ENCODE peak calls at places on chromosomes 7 and 10, in eight cellular contexts. N is IMR-90, T is psoas muscle, L is upper lobe of right lung, M is OCI-LY7, F is heart left ventricle, Z is pancreas, U is lung. D is an unnamed sample.

GRCh38 chr7:100192951-100193350 is 15.2 kb downstream of the STAG3 start:
- DNase-seq in N (no peak), T (no peak), L (no peak), M (peak; percentile 71), F (no peak), Z (no peak), U (no peak), D (no peak)

GRCh38 chr7:3495530-3495929 is 194.5 kb downstream of the SDK1 start:
- DNase-seq in N (no peak), T (no peak), L (no peak), M (no peak), F (no peak), Z (no peak), U (no peak), D (no peak)

GRCh38 chr10:99834410-99834809 is 52.0 kb downstream of the ABCC2 start:
- DNase-seq in N (peak; percentile 89), T (no peak), L (no peak), M (no peak), F (no peak), Z (no peak), U (no peak), D (no peak)

GRCh38 chr10:80664071-80664680 is 126.5 kb downstream of the SH2D4B start:
- DNase-seq in N (peak; percentile 33), T (peak; percentile 61), L (peak; percentile 86), M (peak; percentile 40), F (peak; percentile 70), Z (peak; percentile 84), U (peak; percentile 84), D (peak; percentile 91)

GRCh38 chr10:69576334-69577011 is 3.3 kb upstream of the NEUROG3 start:
- DNase-seq in N (no peak), T (no peak), L (no peak), M (no peak), F (no peak), Z (no peak), U (no peak), D (no peak)

GRCh38 chr7:31687024-31687423 is at the start of gene PPP1R17:
- DNase-seq in N (no peak), T (no peak), L (no peak), M (no peak), F (peak; percentile 13), Z (no peak), U (no peak), D (no peak)

GRCh38 chr7:36315309-36315948 is 74.2 kb upstream of the ANLN start:
- DNase-seq in N (no peak), T (no peak), L (no peak), M (peak; percentile 13), F (no peak), Z (no peak), U (no peak), D (no peak)

GRCh38 chr10:124611738-124612137 is 132.4 kb downstream of the FAM53B start:
- DNase-seq in N (no peak), T (no peak), L (no peak), M (no peak), F (no peak), Z (no peak), U (no peak), D (no peak)

GRCh38 chr10:20916976-20917375 is 19.9 kb upstream of the NEBL start:
- DNase-seq in N (no peak), T (no peak), L (no peak), M (no peak), F (no peak), Z (no peak), U (no peak), D (no peak)

GRCh38 chr7:14507617-14508016 is 394.9 kb downstream of the DGKB start:
- DNase-seq in N (no peak), T (no peak), L (no peak), M (no peak), F (peak; percentile 16), Z (peak; percentile 51), U (no peak), D (no peak)

GRCh38 chr10:108465871-108466641 is 1301.5 kb upstream of the SORCS1 start:
- DNase-seq in N (no peak), T (peak; percentile 37), L (peak; percentile 73), M (no peak), F (peak; percentile 5), Z (peak; percentile 54), U (peak; percentile 29), D (peak; percentile 50)

GRCh38 chr10:77867124-77867715 is 59.3 kb downstream of the DLG5 start:
- DNase-seq in N (no peak), T (no peak), L (no peak), M (no peak), F (no peak), Z (no peak), U (no peak), D (no peak)

GRCh38 chr10:43076876-43077420 is at the start of gene RET:
- DNase-seq in N (no peak), T (peak; percentile 63), L (no peak), M (no peak), F (no peak), Z (no peak), U (no peak), D (peak; percentile 56)

GRCh38 chr10:9038146-9038714 is 983.7 kb downstream of the GATA3 start:
- DNase-seq in N (no peak), T (no peak), L (no peak), M (no peak), F (no peak), Z (no peak), U (no peak), D (no peak)

GRCh38 chr10:69639291-69640195 is 9.5 kb downstream of the FAM241B start:
- DNase-seq in N (peak; percentile 56), T (peak; percentile 41), L (peak; percentile 54), M (peak; percentile 69), F (peak; percentile 46), Z (peak; percentile 58), U (peak; percentile 65), D (peak; percentile 82)

GRCh38 chr7:50650057-50650664 is 85.0 kb upstream of the DDC start:
- DNase-seq in N (no peak), T (no peak), L (peak; percentile 45), M (no peak), F (no peak), Z (no peak), U (no peak), D (no peak)

GRCh38 chr10:132030898-132031463 is 34.8 kb upstream of the JAKMIP3 start:
- DNase-seq in N (no peak), T (no peak), L (peak; percentile 13), M (no peak), F (no peak), Z (no peak), U (no peak), D (no peak)

GRCh38 chr7:24290004-24290641 is 6.1 kb downstream of the NPY start:
- DNase-seq in N (peak; percentile 18), T (no peak), L (peak; percentile 64), M (peak; percentile 90), F (no peak), Z (no peak), U (no peak), D (peak; percentile 37)

GRCh38 chr10:32140403-32140802 is 84.2 kb upstream of the KIF5B start:
- DNase-seq in N (no peak), T (no peak), L (no peak), M (no peak), F (no peak), Z (no peak), U (no peak), D (no peak)

GRCh38 chr7:158782638-158783490 is 46.4 kb downstream of the ESYT2 start:
- DNase-seq in N (peak; percentile 12), T (peak; percentile 57), L (no peak), M (no peak), F (peak; percentile 83), Z (no peak), U (peak; percentile 45), D (peak; percentile 30)

GRCh38 chr10:60139798-60140566 is 233.6 kb upstream of the CCDC6 start:
- DNase-seq in N (peak; percentile 72), T (no peak), L (no peak), M (no peak), F (no peak), Z (no peak), U (no peak), D (no peak)

GRCh38 chr7:55423277-55423711 is 58.2 kb downstream of the LANCL2 start:
- DNase-seq in N (peak; percentile 58), T (no peak), L (no peak), M (no peak), F (no peak), Z (no peak), U (no peak), D (no peak)

GRCh38 chr10:52951819-52952218 is 179.2 kb upstream of the MBL2 start:
- DNase-seq in N (peak; percentile 57), T (no peak), L (no peak), M (peak; percentile 69), F (peak; percentile 17), Z (peak; percentile 44), U (peak; percentile 39), D (peak; percentile 87)

GRCh38 chr10:92569071-92569470 is 4.8 kb downstream of the IDE start:
- DNase-seq in N (peak; percentile 34), T (no peak), L (no peak), M (no peak), F (no peak), Z (no peak), U (no peak), D (no peak)
- H3K4me3 ChIP-seq in N (no peak overlapping the region), T (no peak overlapping the region), L (no peak overlapping the region), M (no peak overlapping the region), F (no peak overlapping the region), Z (no peak overlapping the region), U (no peak overlapping the region), D (no peak overlapping the region)

DNA sequence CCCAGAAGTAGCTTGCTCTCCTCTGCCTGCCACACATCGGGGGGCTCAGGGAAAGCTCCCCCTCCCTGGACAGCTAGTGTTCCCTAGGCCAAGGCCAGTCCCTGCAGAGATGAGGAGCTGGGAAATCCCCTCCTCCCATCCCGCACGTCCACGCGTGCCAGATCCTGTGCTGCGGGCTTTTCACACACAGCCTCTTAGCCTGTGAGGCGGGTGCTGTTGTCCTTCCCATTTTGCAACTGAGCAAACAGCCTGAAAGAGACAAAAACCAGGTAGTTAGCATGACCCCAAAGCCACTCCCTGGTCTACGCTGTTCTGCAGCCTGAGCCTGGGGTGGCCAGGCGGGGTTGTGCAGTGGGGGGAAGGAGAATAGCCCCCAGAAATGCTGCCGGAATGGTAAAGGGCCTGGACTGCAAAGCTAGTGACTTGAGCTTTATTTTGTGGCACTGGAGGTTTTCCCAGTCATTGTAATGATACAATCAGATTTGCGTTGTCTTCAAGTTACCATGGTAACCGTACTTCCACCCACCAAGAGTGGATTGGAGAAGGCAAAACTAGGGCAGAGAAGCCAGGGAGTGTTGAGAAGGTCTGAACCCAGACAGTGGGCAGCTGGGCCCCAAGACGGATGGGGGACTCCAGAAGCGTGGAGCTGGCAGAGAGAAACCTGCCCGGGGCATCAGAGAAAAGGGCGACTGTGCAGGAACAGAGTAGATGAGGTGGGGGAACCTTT is 98.6 kb upstream of the KCTD7 start:
- DNase-seq in N (no peak), T (no peak), L (no peak), M (no peak), F (no peak), Z (no peak), U (no peak), D (no peak)
- TF ChIP-seq CTCF in N (no peak), T (no peak), L (no peak), M (no peak), F (no peak), Z (no peak), U (no peak), D (no peak)

GRCh38 chr10:7486533-7486932 is 75.7 kb upstream of the SFMBT2 start:
- DNase-seq in N (no peak), T (no peak), L (no peak), M (no peak), F (no peak), Z (no peak), U (no peak), D (no peak)
- H3K4me1 ChIP-seq in N (no peaks in the 10 kb centered on the region), T (peaks cover 11% of the 10 kb centered on the region), L (peaks cover 18% of the 10 kb centered on the region), M (peaks cover 87% of the 10 kb centered on the region), F (peaks cover 12% of the 10 kb centered on the region), Z (no peaks in the 10 kb centered on the region), U (peaks cover 3% of the 10 kb centered on the region), D (no peaks in the 10 kb centered on the region)

GRCh38 chr7:131111081-131111576 is 216.5 kb upstream of the MKLN1 start:
- DNase-seq in N (peak; percentile 90), T (no peak), L (no peak), M (peak; percentile 32), F (peak; percentile 29), Z (no peak), U (no peak), D (no peak)
- H3K4me3 ChIP-seq in N (peak overlapping the region; percentile 27), T (peak overlapping the region; percentile 98), L (peak overlapping the region; percentile 95), M (peak overlapping the region; percentile 85), F (peak overlapping the region; percentile 93), Z (no peak overlapping the region), U (no peak overlapping the region), D (no peak overlapping the region)

D was measured in mucosa of descending colon.